ENCODE peak calls at places on chromosomes 12 and 14, in five cellular contexts. Z is upper lobe of right lung, U is tibial nerve, I is AG04450, H is astrocyte of the spinal cord. B is an unnamed sample.
A peak's percentile ranks its signal among the peaks of the same experiment; 100 is the strongest.

GRCh38 chr12:91023326-91024004 is 18.7 kb upstream of the EPYC start:
- DNase-seq in H (peak; percentile 88), U (no peak), I (peak; percentile 57), Z (no peak), B (no peak)

GRCh38 chr12:2382391-2383155 is 329.8 kb downstream of the CACNA1C start:
- DNase-seq in U (no peak), Z (no peak), I (no peak), H (no peak), B (no peak)

GRCh38 chr14:34722723-34723545 is 8.5 kb upstream of the CFL2 start:
- DNase-seq in U (peak; percentile 21), H (peak; percentile 70), I (no peak), Z (no peak), B (no peak)

GRCh38 chr14:71745072-71745471 is 187.2 kb upstream of the RGS6 start:
- DNase-seq in I (no peak), U (no peak), H (no peak), Z (no peak), B (no peak)

GRCh38 chr12:111297703-111298426 is 71.0 kb downstream of the PHETA1 start:
- DNase-seq in H (no peak), Z (no peak), U (no peak), I (no peak), B (no peak)

GRCh38 chr12:22286569-22286968 is 47.9 kb downstream of the ST8SIA1 start:
- DNase-seq in Z (no peak), H (peak; percentile 97), I (peak; percentile 78), U (no peak), B (no peak)

GRCh38 chr12:14884458-14884878 is 1.2 kb downstream of the MGP start:
- DNase-seq in U (peak; percentile 79), H (peak; percentile 87), Z (peak; percentile 79), I (peak; percentile 36), B (peak; percentile 78)

GRCh38 chr12:71155228-71155627 is 2.6 kb downstream of the TSPAN8 start:
- DNase-seq in U (no peak), H (no peak), I (no peak), Z (no peak), B (no peak)

GRCh38 chr14:50347521-50347920 is 35.4 kb downstream of the DMAC2L start:
- DNase-seq in H (peak; percentile 50), Z (no peak), U (no peak), I (no peak), B (no peak)

GRCh38 chr14:44634692-44635091 is 127.6 kb upstream of the FSCB start:
- DNase-seq in U (no peak), I (no peak), H (no peak), Z (no peak), B (no peak)

GRCh38 chr12:92796650-92797049 is 93.9 kb downstream of the PLEKHG7 start:
- DNase-seq in U (no peak), H (peak; percentile 10), Z (no peak), I (no peak), B (no peak)

GRCh38 chr14:105060751-105061427 is 4.3 kb downstream of the GPR132 start:
- DNase-seq in U (no peak), I (no peak), Z (peak; percentile 75), H (no peak), B (no peak)

GRCh38 chr14:37595809-37596595 is 573 bp downstream of the TTC6 start:
- DNase-seq in U (no peak), H (no peak), Z (peak; percentile 91), I (no peak), B (peak; percentile 77)

GRCh38 chr14:51157012-51157411 is 62.1 kb upstream of the TRIM9 start:
- DNase-seq in Z (no peak), U (no peak), H (no peak), I (no peak), B (no peak)

GRCh38 chr14:58708004-58708403 is 70.2 kb downstream of the DACT1 start:
- DNase-seq in U (no peak), H (no peak), I (no peak), Z (no peak), B (no peak)

GRCh38 chr14:98606041-98606640 is 665.9 kb downstream of the BCL11B start:
- DNase-seq in Z (no peak), I (no peak), H (no peak), U (no peak), B (no peak)

GRCh38 chr14:92651106-92651792 is 97.2 kb downstream of the LGMN start:
- DNase-seq in Z (peak; percentile 86), I (no peak), U (no peak), H (no peak), B (no peak)

GRCh38 chr12:54004841-54005530 is 3.8 kb upstream of the HOXC8 start:
- DNase-seq in I (no peak), U (no peak), H (no peak), Z (no peak), B (no peak)

GRCh38 chr14:68364823-68365222 is 428.0 kb downstream of the ZFP36L1 start:
- DNase-seq in U (no peak), I (no peak), H (no peak), Z (no peak), B (no peak)

GRCh38 chr12:69433653-69434052 is 36.5 kb upstream of the FRS2 start:
- DNase-seq in U (no peak), H (no peak), I (no peak), Z (no peak), B (no peak)

GRCh38 chr12:46553266-46553665 is 180.7 kb upstream of the SLC38A2 start:
- DNase-seq in I (no peak), U (no peak), Z (no peak), H (peak; percentile 64), B (no peak)

GRCh38 chr12:3323002-3323685 is 167.9 kb upstream of the PRMT8 start:
- DNase-seq in H (no peak), I (no peak), Z (no peak), U (no peak), B (no peak)

GRCh38 chr12:46964496-46965098 is 114.8 kb upstream of the PCED1B start:
- DNase-seq in U (no peak), H (peak; percentile 32), Z (no peak), I (peak; percentile 23), B (no peak)

DNA sequence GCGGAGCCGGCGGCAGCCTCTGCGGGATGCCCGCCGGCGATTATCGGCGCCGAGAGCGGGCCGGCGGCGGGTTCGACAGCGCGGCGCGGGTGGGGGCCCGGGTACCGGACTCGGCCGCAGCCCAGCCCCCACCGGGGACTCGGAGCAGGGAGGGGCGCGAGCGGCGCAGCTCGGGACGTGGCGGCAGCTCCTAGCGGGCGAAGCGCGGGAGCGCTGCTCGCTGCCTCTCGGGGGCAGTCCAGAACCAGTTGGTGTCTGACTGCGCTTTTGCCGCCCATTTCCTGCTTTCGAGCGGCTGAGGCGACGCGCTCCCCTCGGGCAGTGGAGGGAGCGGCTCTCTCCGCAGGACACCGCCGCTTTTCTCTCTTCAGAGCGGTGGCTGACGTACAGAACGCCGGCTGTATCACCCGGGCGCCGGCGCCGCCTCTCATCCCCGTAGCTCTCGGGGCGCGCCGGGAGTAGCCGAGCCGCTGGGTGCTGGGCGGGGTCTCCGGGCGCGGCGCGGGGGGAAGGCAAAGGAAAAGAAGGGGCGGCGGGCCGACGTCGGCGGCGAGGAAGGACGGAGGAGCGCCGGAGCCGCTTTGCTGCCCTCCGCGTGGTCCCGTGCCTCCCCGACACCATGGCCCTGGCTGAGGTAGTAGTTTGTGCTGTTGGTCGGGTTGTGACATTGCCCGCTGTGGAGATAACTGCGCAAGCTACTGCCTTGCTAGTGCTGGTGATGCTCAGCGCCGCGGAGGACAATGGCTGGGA is 136.6 kb downstream of the MON2 start:
- DNase-seq in I (peak; percentile 72), H (peak; percentile 91), Z (peak; percentile 95), U (peak; percentile 64), B (peak; percentile 90)
- TF ChIP-seq CTCF in I (peak; percentile 56), H (peak; percentile 53), Z (peak; percentile 55), U (peak; percentile 91), B (peak; percentile 17)

GRCh38 chr14:23352506-23353432 is at the start of gene SLC22A17:
- DNase-seq in Z (peak; percentile 78), I (peak; percentile 81), H (peak; percentile 90), U (peak; percentile 65), B (peak; percentile 73)
- TF ChIP-seq CTCF in Z (no peak), I (peak; percentile 12), H (peak; percentile 7), U (no peak), B (no peak)

DNA sequence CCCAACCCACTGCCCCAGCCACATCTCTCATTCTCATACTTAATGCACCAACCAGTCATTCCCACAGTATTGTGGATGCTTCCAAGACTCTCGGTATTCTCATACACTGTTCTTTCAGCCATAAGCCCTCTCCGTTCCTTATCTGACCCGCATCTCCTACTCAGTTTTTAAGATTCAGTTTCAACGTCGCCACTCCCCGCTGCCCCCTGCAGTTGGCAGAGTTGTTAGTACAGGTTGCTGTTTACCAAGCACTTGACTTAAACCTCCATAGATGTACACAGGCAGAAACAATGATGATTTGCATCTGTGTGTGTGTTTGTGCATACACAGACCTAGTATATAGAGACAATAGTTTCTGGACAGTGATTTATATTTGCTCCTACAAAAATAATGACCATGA is 40.2 kb downstream of the PAH start:
- DNase-seq in H (no peak), U (no peak), I (no peak), Z (no peak), B (no peak)
- TF ChIP-seq CTCF in H (no peak), U (no peak), I (no peak), Z (no peak), B (no peak)

GRCh38 chr12:83827860-83828259 is 1084.7 kb downstream of the SLC6A15 start:
- DNase-seq in I (no peak), H (no peak), U (no peak), Z (no peak), B (no peak)

GRCh38 chr12:83821967-83822366 is 1090.6 kb downstream of the SLC6A15 start:
- DNase-seq in U (no peak), Z (no peak), I (no peak), H (no peak), B (no peak)

GRCh38 chr12:83823386-83824045 is 1089.1 kb downstream of the SLC6A15 start:
- DNase-seq in H (peak; percentile 10), I (no peak), Z (no peak), U (no peak), B (peak; percentile 44)

GRCh38 chr12:83827193-83827592 is 1085.4 kb downstream of the SLC6A15 start:
- DNase-seq in U (no peak), I (no peak), Z (no peak), H (no peak), B (no peak)

GRCh38 chr12:83826112-83826511 is 1086.5 kb downstream of the SLC6A15 start:
- DNase-seq in H (peak; percentile 12), Z (no peak), U (no peak), I (no peak), B (no peak)
- TF ChIP-seq CTCF in H (peak; percentile 76), Z (peak; percentile 51), U (peak; percentile 14), I (peak; percentile 77), B (peak; percentile 49)